ENCODE peak calls at places on chromosomes 6 and 20, in five cellular contexts. One of them, this sample, is unnamed.

GRCh38 chr20:49563015-49563980 is 4.6 kb downstream of the PTGIS start:
- DNase-seq in HepG2: no peak
- DNase-seq in A549: no peak
- DNase-seq in K562: no peak
- DNase-seq in H1: no peak
- DNase-seq in this sample: no peak

GRCh38 chr6:62371840-62372239 is 85.8 kb upstream of the KHDRBS2 start:
- DNase-seq in HepG2: no peak
- DNase-seq in A549: no peak
- DNase-seq in K562: no peak
- DNase-seq in H1: no peak
- DNase-seq in this sample: no peak

GRCh38 chr20:22341508-22341907 is 242.9 kb downstream of the FOXA2 start:
- DNase-seq in HepG2: peak
- DNase-seq in A549: peak
- DNase-seq in K562: no peak
- DNase-seq in H1: no peak
- DNase-seq in this sample: no peak

GRCh38 chr20:45538209-45538798 is 978 bp downstream of the WFDC6 start:
- DNase-seq in HepG2: no peak
- DNase-seq in A549: no peak
- DNase-seq in K562: peak
- DNase-seq in H1: peak
- DNase-seq in this sample: no peak

GRCh38 chr20:22371843-22372242 is 212.5 kb downstream of the FOXA2 start:
- DNase-seq in HepG2: no peak
- DNase-seq in A549: no peak
- DNase-seq in K562: no peak
- DNase-seq in H1: no peak
- DNase-seq in this sample: peak

GRCh38 chr6:139262519-139263300 is 29.1 kb downstream of the TXLNB start:
- DNase-seq in HepG2: no peak
- DNase-seq in A549: no peak
- DNase-seq in K562: no peak
- DNase-seq in H1: no peak
- DNase-seq in this sample: no peak

GRCh38 chr20:33482581-33482980 is 7.3 kb upstream of the CBFA2T2 start:
- DNase-seq in HepG2: no peak
- DNase-seq in A549: no peak
- DNase-seq in K562: no peak
- DNase-seq in H1: no peak
- DNase-seq in this sample: no peak

GRCh38 chr20:14093652-14094051 is 98.3 kb downstream of the MACROD2 start:
- DNase-seq in HepG2: no peak
- DNase-seq in A549: no peak
- DNase-seq in K562: no peak
- DNase-seq in H1: no peak
- DNase-seq in this sample: no peak

GRCh38 chr6:85126448-85127178 is 323.3 kb upstream of the NT5E start:
- DNase-seq in HepG2: peak
- DNase-seq in A549: peak
- DNase-seq in K562: peak
- DNase-seq in H1: peak
- DNase-seq in this sample: no peak

GRCh38 chr6:112622036-112622435 is 274.9 kb downstream of the RFPL4B start:
- DNase-seq in HepG2: no peak
- DNase-seq in A549: no peak
- DNase-seq in K562: no peak
- DNase-seq in H1: no peak
- DNase-seq in this sample: no peak

GRCh38 chr20:22374678-22375590 is 209.4 kb downstream of the FOXA2 start:
- DNase-seq in HepG2: no peak
- DNase-seq in A549: no peak
- DNase-seq in K562: no peak
- DNase-seq in H1: no peak
- DNase-seq in this sample: no peak

GRCh38 chr20:17568972-17569471 is 853 bp upstream of the DSTN start:
- DNase-seq in HepG2: peak
- DNase-seq in A549: peak
- DNase-seq in K562: peak
- DNase-seq in H1: peak
- DNase-seq in this sample: no peak

GRCh38 chr6:26016326-26017275 is 54.0 kb downstream of the TRIM38 start:
- DNase-seq in HepG2: no peak
- DNase-seq in A549: no peak
- DNase-seq in K562: no peak
- DNase-seq in H1: no peak
- DNase-seq in this sample: no peak

GRCh38 chr20:454951-455350 is 7.4 kb downstream of the TBC1D20 start:
- DNase-seq in HepG2: no peak
- DNase-seq in A549: no peak
- DNase-seq in K562: no peak
- DNase-seq in H1: no peak
- DNase-seq in this sample: no peak

GRCh38 chr6:33813960-33814662 is 10.3 kb upstream of the MLN start:
- DNase-seq in HepG2: no peak
- DNase-seq in A549: no peak
- DNase-seq in K562: no peak
- DNase-seq in H1: no peak
- DNase-seq in this sample: no peak

GRCh38 chr20:57996465-57996864 is 232.0 kb downstream of the ANKRD60 start:
- DNase-seq in HepG2: no peak
- DNase-seq in A549: no peak
- DNase-seq in K562: no peak
- DNase-seq in H1: no peak
- DNase-seq in this sample: no peak

GRCh38 chr20:18537651-18538050 is 29.6 kb upstream of the SMIM26 start:
- DNase-seq in HepG2: no peak
- DNase-seq in A549: no peak
- DNase-seq in K562: no peak
- DNase-seq in H1: no peak
- DNase-seq in this sample: no peak

GRCh38 chr20:36167826-36168634 is 13.5 kb downstream of the EPB41L1 start:
- DNase-seq in HepG2: no peak
- DNase-seq in A549: peak
- DNase-seq in K562: peak
- DNase-seq in H1: no peak
- DNase-seq in this sample: no peak

GRCh38 chr6:99512033-99512432 is 3.2 kb downstream of the USP45 start:
- DNase-seq in HepG2: no peak
- DNase-seq in A549: no peak
- DNase-seq in K562: no peak
- DNase-seq in H1: no peak
- DNase-seq in this sample: no peak

GRCh38 chr20:9235518-9235917 is 166.6 kb downstream of the PLCB4 start:
- DNase-seq in HepG2: no peak
- DNase-seq in A549: peak
- DNase-seq in K562: no peak
- DNase-seq in H1: no peak
- DNase-seq in this sample: no peak

GRCh38 chr6:163415176-163415619 is 680 bp downstream of the QKI start:
- DNase-seq in HepG2: no peak
- DNase-seq in A549: no peak
- DNase-seq in K562: peak
- DNase-seq in H1: no peak
- DNase-seq in this sample: no peak
- TF ChIP-seq HDAC2 in HepG2: no peak
- TF ChIP-seq HDAC2 in A549: no peak
- TF ChIP-seq HDAC2 in K562: no peak
- TF ChIP-seq HDAC2 in H1: peak
- TF ChIP-seq HDAC2 in this sample: no peak

GRCh38 chr6:12048609-12049008 is 36.5 kb downstream of the HIVEP1 start:
- DNase-seq in HepG2: no peak
- DNase-seq in A549: no peak
- DNase-seq in K562: no peak
- DNase-seq in H1: no peak
- DNase-seq in this sample: no peak
- H3K4me3 ChIP-seq in HepG2: no peak
- H3K4me3 ChIP-seq in A549: no peak
- H3K4me3 ChIP-seq in K562: no peak
- H3K4me3 ChIP-seq in H1: no peak
- H3K4me3 ChIP-seq in this sample: peak

GRCh38 chr20:15759546-15760216 is 813.6 kb downstream of the KIF16B start:
- DNase-seq in HepG2: no peak
- DNase-seq in A549: peak
- DNase-seq in K562: no peak
- DNase-seq in H1: no peak
- DNase-seq in this sample: no peak
- TF ChIP-seq HDAC2 in HepG2: no peak
- TF ChIP-seq HDAC2 in A549: no peak
- TF ChIP-seq HDAC2 in K562: no peak
- TF ChIP-seq HDAC2 in H1: no peak
- TF ChIP-seq HDAC2 in this sample: no peak

GRCh38 chr6:108873251-108873650 is 25.0 kb downstream of the ARMC2 start:
- DNase-seq in HepG2: no peak
- DNase-seq in A549: no peak
- DNase-seq in K562: no peak
- DNase-seq in H1: no peak
- DNase-seq in this sample: no peak

GRCh38 chr6:108873971-108874370 is 25.7 kb downstream of the ARMC2 start:
- DNase-seq in HepG2: no peak
- DNase-seq in A549: no peak
- DNase-seq in K562: no peak
- DNase-seq in H1: no peak
- DNase-seq in this sample: no peak

GRCh38 chr6:108870357-108870756 is 22.1 kb downstream of the ARMC2 start:
- DNase-seq in HepG2: no peak
- DNase-seq in A549: no peak
- DNase-seq in K562: no peak
- DNase-seq in H1: no peak
- DNase-seq in this sample: no peak

GRCh38 chr6:108874470-108875160 is 26.4 kb downstream of the ARMC2 start:
- DNase-seq in HepG2: no peak
- DNase-seq in A549: no peak
- DNase-seq in K562: no peak
- DNase-seq in H1: no peak
- DNase-seq in this sample: peak

DNA sequence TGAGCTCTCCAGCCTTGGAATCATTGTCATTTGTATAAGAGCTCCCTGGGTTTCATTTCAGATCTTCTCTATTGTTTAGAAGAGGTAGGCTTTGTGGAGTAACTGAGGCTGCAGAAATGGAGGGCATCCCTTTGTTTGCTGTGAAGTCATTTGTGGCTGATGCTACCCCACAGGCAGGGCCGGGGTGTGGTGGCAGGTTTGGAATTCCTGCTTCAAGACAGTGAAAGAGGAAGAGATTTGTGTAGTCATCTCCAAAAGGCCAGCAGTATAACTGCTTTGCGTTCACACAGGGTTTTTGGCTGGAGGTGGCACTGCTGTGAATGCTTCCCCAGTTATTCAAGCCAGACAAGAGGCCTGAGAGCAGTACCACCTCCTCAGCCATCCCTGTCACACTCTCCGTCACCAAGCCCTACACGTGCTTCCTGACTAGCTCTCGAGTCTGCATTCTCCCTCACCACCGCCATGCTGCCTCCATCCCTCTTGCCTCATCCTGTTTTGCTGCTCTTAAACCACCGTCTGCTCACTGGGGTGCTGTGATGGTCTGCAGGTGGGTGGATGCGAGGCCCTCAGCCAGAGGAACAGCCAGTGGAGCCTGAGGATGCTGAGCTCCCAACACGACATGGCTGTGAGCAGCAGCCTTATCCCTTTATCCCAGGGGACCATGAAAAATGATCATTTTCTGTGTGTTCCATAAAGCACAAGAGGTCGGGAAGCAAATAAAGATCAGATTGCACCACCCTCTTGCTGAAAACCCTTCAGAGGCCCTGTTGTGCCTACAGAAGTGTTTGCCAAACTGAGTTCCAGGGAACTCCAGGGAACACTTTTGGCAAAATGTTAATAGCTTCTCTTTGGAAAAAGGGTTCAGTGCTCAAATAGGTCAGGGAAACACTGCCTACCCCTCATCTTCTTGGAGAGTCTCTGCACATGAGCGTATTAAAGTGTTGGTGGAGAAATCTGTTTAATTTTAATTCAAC is 24.1 kb downstream of the ARMC2 start:
- DNase-seq in HepG2: no peak
- DNase-seq in A549: no peak
- DNase-seq in K562: no peak
- DNase-seq in H1: no peak
- DNase-seq in this sample: no peak
- H3K4me3 ChIP-seq in HepG2: no peak
- H3K4me3 ChIP-seq in A549: no peak
- H3K4me3 ChIP-seq in K562: no peak
- H3K4me3 ChIP-seq in H1: no peak
- H3K4me3 ChIP-seq in this sample: no peak

GRCh38 chr6:161027385-161027784 is 35.8 kb downstream of the MAP3K4 start:
- DNase-seq in HepG2: no peak
- DNase-seq in A549: no peak
- DNase-seq in K562: no peak
- DNase-seq in H1: no peak
- DNase-seq in this sample: no peak

GRCh38 chr6:161031721-161032495 is 40.3 kb downstream of the MAP3K4 start:
- DNase-seq in HepG2: peak
- DNase-seq in A549: no peak
- DNase-seq in K562: no peak
- DNase-seq in H1: no peak
- DNase-seq in this sample: no peak

GRCh38 chr6:161024364-161024920 is 32.9 kb downstream of the MAP3K4 start:
- DNase-seq in HepG2: no peak
- DNase-seq in A549: no peak
- DNase-seq in K562: no peak
- DNase-seq in H1: no peak
- DNase-seq in this sample: no peak

GRCh38 chr6:161033667-161034066 is 42.1 kb downstream of the MAP3K4 start:
- DNase-seq in HepG2: no peak
- DNase-seq in A549: no peak
- DNase-seq in K562: no peak
- DNase-seq in H1: no peak
- DNase-seq in this sample: no peak

GRCh38 chr6:161029195-161029809 is 37.7 kb downstream of the MAP3K4 start:
- DNase-seq in HepG2: no peak
- DNase-seq in A549: no peak
- DNase-seq in K562: no peak
- DNase-seq in H1: no peak
- DNase-seq in this sample: peak
- TF ChIP-seq HDAC2 in HepG2: no peak
- TF ChIP-seq HDAC2 in A549: no peak
- TF ChIP-seq HDAC2 in K562: no peak
- TF ChIP-seq HDAC2 in H1: no peak
- TF ChIP-seq HDAC2 in this sample: no peak

DNA sequence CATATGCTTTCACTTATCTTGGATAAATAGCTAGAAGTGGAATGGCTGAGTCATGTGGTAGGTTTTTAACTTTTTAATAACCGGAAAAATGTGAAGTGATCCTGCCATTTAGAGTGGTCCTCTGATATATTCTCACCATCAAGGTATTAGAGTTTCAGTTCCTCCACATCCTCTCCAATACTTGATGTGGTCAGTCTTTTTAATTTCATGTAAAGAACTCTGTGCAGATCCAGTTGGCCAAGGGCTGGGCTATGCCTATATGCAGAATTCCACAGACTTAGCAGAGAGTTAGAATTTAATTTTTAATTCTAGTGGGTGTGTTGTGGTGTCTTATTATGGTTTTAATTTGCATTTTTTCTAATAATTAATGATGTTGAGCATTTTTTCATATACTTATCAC is 141.1 kb downstream of the SYCP2 start:
- DNase-seq in HepG2: no peak
- DNase-seq in A549: no peak
- DNase-seq in K562: no peak
- DNase-seq in H1: no peak
- DNase-seq in this sample: no peak
- H3K4me3 ChIP-seq in HepG2: no peak
- H3K4me3 ChIP-seq in A549: no peak
- H3K4me3 ChIP-seq in K562: no peak
- H3K4me3 ChIP-seq in H1: no peak
- H3K4me3 ChIP-seq in this sample: no peak

This sample was measured in GM12878.